ENCODE peak calls at places on chromosomes 6 and 20, in five cellular contexts. One of them, this sample, is unnamed.

GRCh38 chr6:36455486-36456027 is 12.8 kb downstream of the KCTD20 start:
- DNase-seq in stomach: peak; percentile 29
- DNase-seq in lung: no peak
- DNase-seq in neuronal stem cell: no peak
- DNase-seq in foreskin fibroblast: no peak
- DNase-seq in this sample: no peak

GRCh38 chr6:107460074-107460631 is 789 bp upstream of the PDSS2 start:
- DNase-seq in stomach: no peak
- DNase-seq in foreskin fibroblast: no peak
- DNase-seq in neuronal stem cell: no peak
- DNase-seq in lung: no peak
- DNase-seq in this sample: no peak

GRCh38 chr20:24761220-24762065 is 187.6 kb upstream of the CST7 start:
- DNase-seq in neuronal stem cell: no peak
- DNase-seq in lung: no peak
- DNase-seq in stomach: peak; percentile 15
- DNase-seq in foreskin fibroblast: no peak
- DNase-seq in this sample: no peak

GRCh38 chr20:36573103-36573797 is at the start of gene TGIF2:
- DNase-seq in lung: peak; percentile 77
- DNase-seq in stomach: peak; percentile 79
- DNase-seq in foreskin fibroblast: peak; percentile 79
- DNase-seq in neuronal stem cell: peak; percentile 91
- DNase-seq in this sample: peak; percentile 83

GRCh38 chr6:134342211-134342610 is 24.3 kb upstream of the SGK1 start:
- DNase-seq in neuronal stem cell: no peak
- DNase-seq in foreskin fibroblast: no peak
- DNase-seq in stomach: no peak
- DNase-seq in lung: no peak
- DNase-seq in this sample: no peak

GRCh38 chr20:2006452-2007381 is 12.9 kb upstream of the PDYN start:
- DNase-seq in foreskin fibroblast: peak; percentile 12
- DNase-seq in neuronal stem cell: peak; percentile 61
- DNase-seq in stomach: peak; percentile 27
- DNase-seq in lung: peak; percentile 30
- DNase-seq in this sample: peak; percentile 45

GRCh38 chr20:23776067-23776771 is 25.5 kb upstream of the CST1 start:
- DNase-seq in foreskin fibroblast: no peak
- DNase-seq in stomach: no peak
- DNase-seq in neuronal stem cell: no peak
- DNase-seq in lung: no peak
- DNase-seq in this sample: no peak

GRCh38 chr20:36313936-36314335 is 7.8 kb downstream of the DLGAP4 start:
- DNase-seq in lung: no peak
- DNase-seq in stomach: no peak
- DNase-seq in neuronal stem cell: no peak
- DNase-seq in foreskin fibroblast: no peak
- DNase-seq in this sample: no peak

GRCh38 chr6:167005350-167006159 is 6.4 kb downstream of the CEP43 start:
- DNase-seq in lung: no peak
- DNase-seq in foreskin fibroblast: no peak
- DNase-seq in neuronal stem cell: no peak
- DNase-seq in stomach: peak; percentile 63
- DNase-seq in this sample: no peak

GRCh38 chr20:25389858-25390537 is 637 bp downstream of the ABHD12 start:
- DNase-seq in lung: peak; percentile 40
- DNase-seq in neuronal stem cell: peak; percentile 56
- DNase-seq in stomach: peak; percentile 41
- DNase-seq in foreskin fibroblast: no peak
- DNase-seq in this sample: no peak

GRCh38 chr6:158817298-158818007 is 1.7 kb downstream of the EZR start:
- DNase-seq in lung: peak; percentile 58
- DNase-seq in neuronal stem cell: no peak
- DNase-seq in foreskin fibroblast: no peak
- DNase-seq in stomach: peak; percentile 83
- DNase-seq in this sample: no peak

GRCh38 chr20:40604416-40604815 is 84.6 kb downstream of the MAFB start:
- DNase-seq in stomach: no peak
- DNase-seq in lung: no peak
- DNase-seq in foreskin fibroblast: no peak
- DNase-seq in neuronal stem cell: no peak
- DNase-seq in this sample: no peak

GRCh38 chr20:1838479-1839279 is 56.5 kb upstream of the SIRPA start:
- DNase-seq in lung: no peak
- DNase-seq in foreskin fibroblast: no peak
- DNase-seq in neuronal stem cell: no peak
- DNase-seq in stomach: no peak
- DNase-seq in this sample: no peak

GRCh38 chr6:167678102-167679101 is 148.3 kb upstream of the AFDN start:
- DNase-seq in stomach: peak; percentile 51
- DNase-seq in foreskin fibroblast: no peak
- DNase-seq in lung: no peak
- DNase-seq in neuronal stem cell: peak; percentile 71
- DNase-seq in this sample: no peak

GRCh38 chr20:50607850-50608749 is 83.2 kb downstream of the RIPOR3 start:
- DNase-seq in neuronal stem cell: no peak
- DNase-seq in stomach: no peak
- DNase-seq in lung: no peak
- DNase-seq in foreskin fibroblast: no peak
- DNase-seq in this sample: no peak

GRCh38 chr6:109467696-109468095 is 12.1 kb upstream of the MICAL1 start:
- DNase-seq in neuronal stem cell: no peak
- DNase-seq in foreskin fibroblast: no peak
- DNase-seq in lung: no peak
- DNase-seq in stomach: no peak
- DNase-seq in this sample: no peak

GRCh38 chr6:146700078-146700686 is 101.4 kb downstream of the ADGB start:
- DNase-seq in stomach: peak; percentile 77
- DNase-seq in lung: peak; percentile 83
- DNase-seq in foreskin fibroblast: peak; percentile 67
- DNase-seq in neuronal stem cell: peak; percentile 44
- DNase-seq in this sample: peak; percentile 76

GRCh38 chr6:70860044-70860443 is 96.8 kb downstream of the B3GAT2 start:
- DNase-seq in stomach: no peak
- DNase-seq in foreskin fibroblast: no peak
- DNase-seq in lung: no peak
- DNase-seq in neuronal stem cell: no peak
- DNase-seq in this sample: no peak

DNA sequence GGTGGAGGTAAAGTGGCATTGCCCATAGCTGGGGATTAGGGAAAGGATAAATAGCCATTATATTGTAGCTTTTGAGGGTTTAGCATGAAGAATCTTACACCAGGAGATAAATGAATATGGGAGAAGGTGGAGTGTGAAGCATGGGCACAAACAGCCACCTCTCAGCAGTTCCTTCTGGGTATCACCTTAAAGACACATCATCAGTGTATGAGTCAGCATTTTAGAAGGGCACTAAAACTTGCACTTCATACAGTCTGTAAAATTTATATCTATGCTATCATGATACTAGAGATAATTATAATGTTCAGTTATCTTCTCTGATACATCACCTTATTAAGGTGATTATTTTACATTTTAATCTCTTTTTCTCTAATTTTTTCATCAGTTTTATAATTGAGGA is 25.3 kb downstream of the SLC35A1 start:
- DNase-seq in foreskin fibroblast: no peak
- DNase-seq in stomach: no peak
- DNase-seq in lung: no peak
- DNase-seq in neuronal stem cell: no peak
- DNase-seq in this sample: no peak
- H3K4me3 ChIP-seq in foreskin fibroblast: no peak overlapping the region
- H3K4me3 ChIP-seq in stomach: no peak overlapping the region
- H3K4me3 ChIP-seq in lung: no peak overlapping the region
- H3K4me3 ChIP-seq in neuronal stem cell: no peak overlapping the region
- H3K4me3 ChIP-seq in this sample: no peak overlapping the region

GRCh38 chr6:41505084-41506049 is 40.8 kb upstream of the FOXP4 start:
- DNase-seq in lung: peak; percentile 66
- DNase-seq in stomach: peak; percentile 75
- DNase-seq in foreskin fibroblast: peak; percentile 38
- DNase-seq in neuronal stem cell: no peak
- DNase-seq in this sample: no peak
- H3K4me3 ChIP-seq in lung: peak overlapping the region; percentile 5
- H3K4me3 ChIP-seq in stomach: peak overlapping the region; percentile 45
- H3K4me3 ChIP-seq in foreskin fibroblast: peak overlapping the region; percentile 36
- H3K4me3 ChIP-seq in neuronal stem cell: no peak overlapping the region
- H3K4me3 ChIP-seq in this sample: no peak overlapping the region

GRCh38 chr20:62353289-62354030 is 13.7 kb downstream of the LAMA5 start:
- DNase-seq in foreskin fibroblast: no peak
- DNase-seq in lung: no peak
- DNase-seq in neuronal stem cell: no peak
- DNase-seq in stomach: no peak
- DNase-seq in this sample: no peak
- H3K4me3 ChIP-seq in foreskin fibroblast: no peak overlapping the region
- H3K4me3 ChIP-seq in lung: no peak overlapping the region
- H3K4me3 ChIP-seq in neuronal stem cell: no peak overlapping the region
- H3K4me3 ChIP-seq in stomach: no peak overlapping the region
- H3K4me3 ChIP-seq in this sample: no peak overlapping the region

DNA sequence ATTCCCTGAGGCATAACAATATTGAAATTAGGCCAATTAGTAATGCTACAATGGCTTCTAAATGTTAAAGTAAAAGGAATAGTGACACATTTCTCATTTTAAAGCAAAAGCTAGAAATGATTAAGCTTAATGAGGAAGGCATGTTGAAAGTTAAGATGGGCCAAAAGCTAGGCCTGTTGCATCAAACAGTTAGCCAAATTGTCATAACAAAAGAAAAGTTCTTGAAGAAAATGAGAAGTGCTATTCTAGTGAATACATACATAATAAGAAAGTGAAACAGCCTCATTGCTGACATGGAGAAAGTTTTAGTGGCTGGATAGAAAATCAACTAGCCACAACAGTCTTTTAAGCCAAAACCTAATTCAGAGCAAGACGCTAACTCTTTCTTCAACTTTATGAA is 12.9 kb downstream of the OR2A4 start:
- DNase-seq in stomach: no peak
- DNase-seq in lung: no peak
- DNase-seq in neuronal stem cell: no peak
- DNase-seq in foreskin fibroblast: no peak
- DNase-seq in this sample: no peak
- H3K4me3 ChIP-seq in stomach: no peak overlapping the region
- H3K4me3 ChIP-seq in lung: no peak overlapping the region
- H3K4me3 ChIP-seq in neuronal stem cell: no peak overlapping the region
- H3K4me3 ChIP-seq in foreskin fibroblast: no peak overlapping the region
- H3K4me3 ChIP-seq in this sample: no peak overlapping the region

DNA sequence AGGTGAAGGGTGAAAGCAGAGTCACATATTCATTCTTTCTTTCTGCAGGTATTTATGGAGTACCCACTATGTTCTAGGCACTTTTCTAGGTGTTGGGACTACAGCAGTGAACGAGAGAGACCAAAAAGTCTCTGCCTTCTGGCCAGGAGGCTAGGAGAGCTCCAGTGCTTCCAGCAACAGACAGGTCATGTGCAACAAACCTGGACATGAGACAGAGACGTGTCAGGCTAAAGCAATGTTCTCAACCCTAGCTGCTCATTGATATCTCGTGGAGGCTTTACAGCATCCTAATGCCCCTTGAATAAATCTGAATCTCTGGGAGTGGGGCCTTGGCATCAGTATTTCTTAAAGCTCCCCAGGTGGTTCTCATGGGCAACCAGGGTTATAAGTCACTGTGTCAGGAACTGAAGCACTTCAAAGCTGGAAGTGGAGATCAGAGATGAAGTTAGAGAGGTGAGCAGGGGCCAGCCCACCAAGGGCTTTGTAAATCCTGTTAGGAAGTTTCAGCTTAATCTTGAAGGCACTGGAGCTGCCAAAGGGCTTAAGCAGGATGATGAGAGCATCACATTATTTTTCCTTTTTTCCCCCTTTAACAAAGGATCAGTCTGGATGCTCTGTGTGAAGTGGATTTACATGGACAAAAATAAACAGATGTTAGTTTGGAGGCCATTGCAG is 13.0 kb upstream of the TBCC start:
- DNase-seq in lung: no peak
- DNase-seq in neuronal stem cell: no peak
- DNase-seq in stomach: no peak
- DNase-seq in foreskin fibroblast: no peak
- DNase-seq in this sample: no peak
- H3K4me3 ChIP-seq in lung: no peak overlapping the region
- H3K4me3 ChIP-seq in neuronal stem cell: no peak overlapping the region
- H3K4me3 ChIP-seq in stomach: no peak overlapping the region
- H3K4me3 ChIP-seq in foreskin fibroblast: no peak overlapping the region
- H3K4me3 ChIP-seq in this sample: no peak overlapping the region

GRCh38 chr6:100281471-100281878 is 183.2 kb downstream of the SIM1 start:
- DNase-seq in lung: no peak
- DNase-seq in neuronal stem cell: peak; percentile 86
- DNase-seq in foreskin fibroblast: no peak
- DNase-seq in stomach: no peak
- DNase-seq in this sample: no peak
- H3K4me3 ChIP-seq in lung: no peak overlapping the region
- H3K4me3 ChIP-seq in neuronal stem cell: no peak overlapping the region
- H3K4me3 ChIP-seq in foreskin fibroblast: peak overlapping the region; percentile 49
- H3K4me3 ChIP-seq in stomach: no peak overlapping the region
- H3K4me3 ChIP-seq in this sample: no peak overlapping the region